ENCODE peak calls at places on chromosome 16, in five cellular contexts. Q is fibroblast of mammary gland, I is IMR-90, W is GM23338, Y is H7. P is an unnamed sample.

GRCh38 chr16:31130899-31131298 is 4.6 kb downstream of the PRSS8 start:
- DNase-seq in W (peak; percentile 74), I (no peak), Q (no peak), Y (peak; percentile 86), P (no peak)

GRCh38 chr16:57318240-57318970 is 33.9 kb upstream of the PLLP start:
- DNase-seq in Y (peak; percentile 67), I (peak; percentile 39), Q (no peak), W (peak; percentile 67), P (no peak)

GRCh38 chr16:79372504-79373184 is 227.9 kb downstream of the MAF start:
- DNase-seq in I (no peak), Q (peak; percentile 73), Y (no peak), W (no peak), P (peak; percentile 28)

GRCh38 chr16:85477801-85478363 is 135.2 kb upstream of the GSE1 start:
- DNase-seq in Y (no peak), I (no peak), W (no peak), Q (peak; percentile 8), P (no peak)

GRCh38 chr16:58264007-58264406 is 30.8 kb downstream of the PRSS54 start:
- DNase-seq in I (no peak), Q (no peak), W (no peak), Y (no peak), P (no peak)

GRCh38 chr16:48824271-48824670 is 214.3 kb upstream of the N4BP1 start:
- DNase-seq in I (no peak), W (no peak), Q (peak; percentile 7), Y (no peak), P (no peak)

GRCh38 chr16:14186007-14186953 is 115.2 kb downstream of the MRTFB start:
- DNase-seq in I (peak; percentile 79), Y (peak; percentile 31), W (peak; percentile 71), Q (peak; percentile 90), P (peak; percentile 7)

GRCh38 chr16:51825740-51826139 is 674.7 kb upstream of the SALL1 start:
- DNase-seq in W (no peak), I (peak; percentile 75), Q (no peak), Y (no peak), P (no peak)

GRCh38 chr16:84331998-84332780 is 36.1 kb upstream of the ATP2C2 start:
- DNase-seq in I (no peak), W (no peak), Y (no peak), Q (peak; percentile 12), P (no peak)

GRCh38 chr16:59573528-59574271 is 839.6 kb upstream of the GOT2 start:
- DNase-seq in Q (peak; percentile 71), Y (no peak), I (peak; percentile 95), W (no peak), P (peak; percentile 64)

DNA sequence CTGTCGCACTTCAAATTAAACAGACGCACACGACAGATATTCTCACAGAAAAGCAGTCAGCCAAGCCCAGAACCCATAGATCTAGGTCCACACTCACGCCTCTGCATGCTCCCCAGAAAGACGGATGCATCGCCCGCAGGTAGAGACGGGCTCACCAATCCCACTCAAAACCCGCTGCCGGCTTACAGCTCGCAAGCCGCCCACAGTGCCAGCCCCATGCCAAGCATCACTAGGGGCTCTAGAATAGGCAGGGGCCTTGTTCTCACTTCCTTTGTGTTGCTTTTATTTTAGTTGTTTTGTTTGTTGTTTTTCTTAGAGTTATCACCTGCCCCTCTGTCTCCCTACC is 336 bp upstream of the BMERB1 start:
- DNase-seq in Q (no peak), I (no peak), W (no peak), Y (no peak), P (no peak)
- H3K4me3 ChIP-seq in Q (peak overlapping the region; percentile 83), I (peak overlapping the region; percentile 71), W (peak overlapping the region; percentile 93), Y (no peak overlapping the region), P (peak overlapping the region; percentile 87)

GRCh38 chr16:684961-685696 is 995 bp upstream of the JMJD8 start:
- DNase-seq in I (no peak), Y (no peak), W (no peak), Q (no peak), P (no peak)
- H3K4me3 ChIP-seq in I (no peak overlapping the region), Y (no peak overlapping the region), W (no peak overlapping the region), Q (no peak overlapping the region), P (no peak overlapping the region)

DNA sequence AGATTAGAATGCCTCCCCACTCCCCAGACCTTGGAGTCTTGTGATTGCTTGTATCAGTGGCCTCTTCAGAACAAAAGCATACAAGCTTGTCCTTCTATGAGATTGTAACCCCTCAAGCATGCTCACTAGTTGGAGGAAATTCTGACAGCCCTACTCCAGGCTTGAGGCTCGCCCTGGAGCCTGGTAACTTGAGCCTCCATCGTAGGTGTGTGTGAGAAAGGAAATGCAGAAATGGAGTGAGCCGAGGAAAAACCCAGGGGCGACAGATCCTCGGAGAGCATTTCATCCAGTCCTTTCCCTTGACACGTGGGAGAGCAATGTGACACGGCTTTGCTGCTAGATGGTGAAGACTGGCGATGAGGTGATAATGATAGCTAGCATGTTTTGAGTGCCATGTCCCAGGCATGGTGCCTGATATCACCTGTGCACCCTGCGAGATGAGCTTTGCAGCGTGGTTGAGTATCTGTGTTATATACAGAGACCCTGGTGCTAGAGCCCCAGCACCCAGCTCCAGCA is 31.3 kb downstream of the GNAO1 start:
- DNase-seq in Q (no peak), W (peak; percentile 39), I (no peak), Y (no peak), P (no peak)
- H3K4me3 ChIP-seq in Q (no peak overlapping the region), W (no peak overlapping the region), I (no peak overlapping the region), Y (no peak overlapping the region), P (no peak overlapping the region)

GRCh38 chr16:71448274-71448866 is 6.5 kb upstream of the TLE7 start:
- DNase-seq in I (no peak), Q (no peak), Y (no peak), W (no peak), P (no peak)
- H3K4me3 ChIP-seq in I (no peak overlapping the region), Q (no peak overlapping the region), Y (no peak overlapping the region), W (no peak overlapping the region), P (no peak overlapping the region)

GRCh38 chr16:50151744-50152143 is 1.4 kb upstream of the TENT4B start:
- DNase-seq in W (no peak), Y (no peak), Q (no peak), I (no peak), P (no peak)
- H3K4me3 ChIP-seq in W (peak overlapping the region; percentile 84), Y (no peak overlapping the region), Q (no peak overlapping the region), I (no peak overlapping the region), P (no peak overlapping the region)

GRCh38 chr16:23679274-23679985 is 741 bp downstream of the PLK1 start:
- DNase-seq in Y (peak; percentile 81), Q (peak; percentile 34), W (peak; percentile 77), I (peak; percentile 57), P (no peak)

GRCh38 chr16:23676924-23677480 is 1.7 kb upstream of the PLK1 start:
- DNase-seq in W (no peak), Q (peak; percentile 77), Y (no peak), I (no peak), P (no peak)

GRCh38 chr16:23682181-23682580 is 3.5 kb downstream of the PLK1 start:
- DNase-seq in Y (no peak), Q (peak; percentile 62), W (no peak), I (peak; percentile 40), P (no peak)

GRCh38 chr16:23678430-23679273 is at the start of gene PLK1:
- DNase-seq in Q (peak; percentile 80), I (peak; percentile 76), W (peak; percentile 98), Y (peak; percentile 95), P (peak; percentile 46)

DNA sequence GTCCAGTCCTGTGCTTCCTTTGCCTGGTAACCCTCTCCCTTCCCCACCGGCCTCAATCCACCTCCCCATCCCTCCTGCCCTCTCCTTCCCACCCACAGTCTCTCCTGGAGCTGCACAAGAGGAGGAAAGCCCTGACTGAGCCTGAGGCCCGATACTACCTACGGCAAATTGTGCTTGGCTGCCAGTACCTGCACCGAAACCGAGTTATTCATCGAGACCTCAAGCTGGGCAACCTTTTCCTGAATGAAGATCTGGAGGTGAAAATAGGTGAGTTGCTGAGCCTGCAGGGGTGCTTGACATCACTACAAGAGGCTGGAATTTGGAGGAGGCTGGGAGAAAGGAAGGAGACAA is 1.3 kb downstream of the PLK1 start:
- DNase-seq in I (no peak), Y (peak; percentile 55), Q (no peak), W (peak; percentile 24), P (no peak)
- H3K4me3 ChIP-seq in I (peak overlapping the region; percentile 50), Y (peak overlapping the region; percentile 98), Q (peak overlapping the region; percentile 75), W (peak overlapping the region; percentile 100), P (peak overlapping the region; percentile 83)

GRCh38 chr16:87681990-87682570 is 79.8 kb downstream of the JPH3 start:
- DNase-seq in W (peak; percentile 89), Q (peak; percentile 56), I (peak; percentile 78), Y (peak; percentile 94), P (no peak)

GRCh38 chr16:87685405-87685755 is 80.4 kb downstream of the KLHDC4 start:
- DNase-seq in I (no peak), W (no peak), Q (no peak), Y (no peak), P (no peak)

GRCh38 chr16:87684106-87684677 is 81.6 kb downstream of the KLHDC4 start:
- DNase-seq in W (no peak), Q (no peak), Y (no peak), I (no peak), P (no peak)

GRCh38 chr16:87684711-87685404 is 80.9 kb downstream of the KLHDC4 start:
- DNase-seq in Y (no peak), W (no peak), I (no peak), Q (no peak), P (no peak)

DNA sequence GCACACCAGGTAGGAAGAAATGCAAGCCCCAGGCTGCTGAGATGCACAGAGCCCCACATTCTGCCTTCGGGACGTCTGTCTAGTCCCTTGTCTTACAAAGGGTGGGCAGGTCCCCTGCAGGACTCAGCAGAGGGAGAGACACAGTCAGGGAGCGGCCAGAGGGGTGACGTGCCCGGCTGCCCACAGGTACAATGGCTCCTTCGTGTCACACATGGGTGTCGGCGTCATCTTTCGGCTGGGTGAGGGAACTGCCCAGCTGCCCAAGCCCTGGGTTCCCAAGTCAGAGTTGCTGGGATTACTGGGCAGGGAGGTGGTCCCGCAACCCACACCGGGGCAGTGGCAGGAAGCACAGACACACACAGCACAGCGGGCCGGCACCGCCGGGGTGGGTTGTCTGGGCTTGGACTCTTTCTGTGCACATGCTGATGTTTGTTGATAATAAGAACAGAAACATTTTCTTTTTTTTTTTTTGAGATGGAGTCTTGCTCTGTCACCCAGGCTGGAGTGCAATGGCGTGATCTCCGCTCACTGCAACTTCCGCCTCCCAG is 80.6 kb downstream of the JPH3 start:
- DNase-seq in I (no peak), W (no peak), Y (no peak), Q (no peak), P (no peak)
- H3K4me3 ChIP-seq in I (no peak overlapping the region), W (no peak overlapping the region), Y (no peak overlapping the region), Q (no peak overlapping the region), P (no peak overlapping the region)

GRCh38 chr16:11963706-11964105 is 1.3 kb upstream of the TNFRSF17 start:
- DNase-seq in W (no peak), I (no peak), Y (no peak), Q (no peak), P (no peak)
- H3K4me3 ChIP-seq in W (no peak overlapping the region), I (no peak overlapping the region), Y (no peak overlapping the region), Q (no peak overlapping the region), P (no peak overlapping the region)

DNA sequence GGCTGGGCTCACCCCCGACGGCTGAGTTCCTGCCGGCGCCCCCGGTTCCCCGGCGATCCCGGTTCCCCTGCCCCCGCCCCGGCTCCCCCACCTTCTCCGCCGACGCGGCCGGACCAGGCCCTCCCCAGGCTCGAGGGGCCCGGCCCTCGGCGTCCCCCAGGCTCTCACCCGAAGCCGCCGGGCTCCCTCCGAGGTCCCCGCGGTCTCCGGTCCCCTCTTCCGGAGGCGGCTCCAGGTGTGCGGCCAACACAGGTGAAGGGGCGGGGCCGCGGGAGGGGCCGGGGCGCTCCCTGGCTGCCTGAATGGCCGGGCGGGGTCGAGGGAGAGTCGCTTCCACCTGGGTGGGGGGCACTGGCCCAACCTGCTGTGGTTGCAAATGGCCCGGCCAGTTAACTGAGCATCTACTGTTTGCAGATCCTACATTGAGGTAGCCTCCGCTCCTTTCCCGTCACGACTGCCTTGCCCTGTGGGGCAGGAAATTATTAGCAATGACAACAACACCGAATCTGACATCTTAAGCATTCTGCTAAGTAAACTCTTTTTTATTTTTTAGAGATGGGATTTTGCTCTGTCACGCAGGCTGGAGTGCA is at the start of gene BICDL2:
- DNase-seq in W (peak; percentile 93), Q (no peak), I (no peak), Y (peak; percentile 96), P (no peak)
- H3K4me3 ChIP-seq in W (peak within 1 kb of the TSS; percentile 84), Q (no peak within 1 kb of the TSS), I (no peak within 1 kb of the TSS), Y (peak within 1 kb of the TSS; percentile 55), P (no peak within 1 kb of the TSS)

P was measured in retinal pigment epithelial cell.